ENCODE peak calls at places on chromosome 22, in ten cellular contexts. Z is CD8-positive, alpha-beta memory T cell; Y is iPS DF 6.9; S is brain microvascular endothelial cell; N is astrocyte; R is adipocyte; O is HCT116; D is CD4-positive, alpha-beta T cell; H is hepatocyte; I is neuronal stem cell. P is an unnamed sample. For H3K27me3, the result is how much of the 10 kb centered on the place peaks cover.

GRCh38 chr22:43090130-43090789 is 1.1 kb upstream of the TTLL1 start:
- DNase-seq in H (peak), N (peak), O (peak), I (no peak), R (peak), D (no peak), S (peak), Z (no peak), Y (no peak), P (peak)

GRCh38 chr22:45454260-45454659 is 40.8 kb downstream of the RIBC2 start:
- DNase-seq in I (no peak), R (peak), Z (no peak), N (no peak), Y (no peak), S (no peak), O (no peak), H (no peak), D (no peak), P (no peak)

GRCh38 chr22:49263101-49263500 is 564.6 kb downstream of the BRD1 start:
- DNase-seq in Y (no peak), I (no peak), Z (no peak), D (no peak), O (no peak), R (no peak), S (no peak), H (no peak), N (no peak), P (no peak)

GRCh38 chr22:46436595-46437163 is 100.7 kb downstream of the CELSR1 start:
- DNase-seq in N (peak), S (peak), Y (no peak), O (no peak), I (no peak), H (no peak), R (no peak), Z (no peak), D (no peak), P (no peak)

GRCh38 chr22:43118953-43119458 is 8.5 kb downstream of the BIK start:
- DNase-seq in S (peak), I (no peak), R (no peak), N (no peak), H (no peak), D (no peak), Z (no peak), Y (no peak), O (no peak), P (no peak)

GRCh38 chr22:19056951-19057401 is 65.2 kb downstream of the DGCR2 start:
- DNase-seq in Y (no peak), R (no peak), O (no peak), S (no peak), H (no peak), Z (no peak), N (no peak), D (no peak), I (no peak), P (no peak)

GRCh38 chr22:38141574-38141973 is 31.1 kb upstream of the BAIAP2L2 start:
- DNase-seq in S (no peak), O (no peak), Z (no peak), N (no peak), Y (no peak), D (no peak), I (no peak), H (no peak), R (no peak), P (no peak)

GRCh38 chr22:40202225-40202944 is 24.7 kb downstream of the TNRC6B start:
- DNase-seq in I (no peak), Y (no peak), D (no peak), O (no peak), Z (no peak), H (no peak), R (peak), N (no peak), S (no peak), P (no peak)

GRCh38 chr22:46297151-46297819 is 615 bp downstream of the GTSE1 start:
- DNase-seq in Y (no peak), Z (no peak), I (no peak), N (peak), D (no peak), S (peak), O (no peak), R (peak), H (peak), P (no peak)

GRCh38 chr22:25511725-25512124 is 52.8 kb upstream of the GRK3 start:
- DNase-seq in Y (no peak), S (no peak), D (no peak), I (no peak), Z (no peak), O (no peak), R (no peak), H (no peak), N (no peak), P (no peak)
- H3K27me3 ChIP-seq in Y (under half), S (under half), D (under half), I (under half), Z (under half), O (under half), R (under half), H (under half), N (under half), P (under half)

GRCh38 chr22:29704528-29705285 is 15.1 kb upstream of the CABP7 start:
- DNase-seq in Z (no peak), Y (no peak), N (peak), R (peak), I (no peak), S (peak), D (no peak), O (no peak), H (peak), P (no peak)

GRCh38 chr22:29707471-29707870 is 12.3 kb upstream of the CABP7 start:
- DNase-seq in Y (no peak), O (no peak), H (no peak), S (no peak), N (no peak), R (no peak), Z (no peak), D (no peak), I (no peak), P (no peak)

GRCh38 chr22:29706493-29706892 is 13.3 kb upstream of the CABP7 start:
- DNase-seq in S (no peak), I (no peak), N (peak), D (no peak), Y (no peak), R (no peak), Z (no peak), O (no peak), H (no peak), P (no peak)

GRCh38 chr22:29706991-29707390 is 12.8 kb upstream of the CABP7 start:
- DNase-seq in S (no peak), Y (no peak), D (no peak), H (no peak), I (no peak), N (no peak), O (no peak), R (no peak), Z (no peak), P (no peak)

GRCh38 chr22:29705651-29706050 is 14.2 kb upstream of the CABP7 start:
- DNase-seq in H (no peak), D (no peak), O (no peak), I (no peak), Y (no peak), R (no peak), S (no peak), N (no peak), Z (no peak), P (no peak)
- H3K27me3 ChIP-seq in H (under half), D (under half), O (under half), I (under half), Y (under half), R (half or more), S (under half), N (under half), Z (under half), P (under half)

GRCh38 chr22:37135023-37135422 is 14.7 kb downstream of the IL2RB start:
- DNase-seq in S (no peak), I (no peak), Z (no peak), H (no peak), N (no peak), Y (no peak), R (no peak), O (no peak), D (no peak), P (no peak)
- H3K27me3 ChIP-seq in S (under half), I (under half), Z (under half), H (under half), N (under half), Y (under half), R (under half), O (under half), D (under half), P (under half)

DNA sequence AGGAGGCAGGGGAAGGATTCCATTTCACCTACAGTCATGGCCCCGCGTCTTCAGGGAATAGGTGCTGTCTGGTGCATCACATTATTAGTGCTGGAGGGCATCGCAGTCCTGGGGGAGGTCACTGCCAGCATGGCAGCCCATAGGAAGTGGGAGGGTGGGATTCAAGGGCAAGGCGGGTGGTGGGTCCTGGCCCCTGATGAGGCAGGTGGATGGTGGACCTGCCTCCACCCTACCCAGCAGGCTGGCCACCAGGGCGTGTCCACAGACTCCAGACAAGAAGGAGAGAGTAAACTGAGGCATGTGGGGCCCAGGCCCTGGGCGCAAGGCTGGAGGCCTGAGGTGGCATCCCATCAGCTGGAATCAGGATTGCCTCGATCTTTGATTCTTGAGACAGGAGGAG is 53.3 kb downstream of the RTN4R start:
- DNase-seq in Y (no peak), N (no peak), H (no peak), I (no peak), R (no peak), S (no peak), Z (no peak), D (no peak), O (no peak), P (no peak)
- H3K27me3 ChIP-seq in Y (under half), N (under half), H (under half), I (under half), R (under half), S (under half), Z (under half), D (under half), O (under half), P (under half)

GRCh38 chr22:22682807-22683667 is 38.6 kb downstream of the GGTLC2 start:
- DNase-seq in Z (no peak), H (no peak), N (peak), S (peak), R (peak), Y (no peak), I (no peak), O (no peak), D (no peak), P (no peak)

GRCh38 chr22:22674473-22674872 is 30.1 kb downstream of the GGTLC2 start:
- DNase-seq in N (no peak), H (no peak), Z (no peak), R (no peak), D (no peak), O (no peak), Y (no peak), S (no peak), I (no peak), P (no peak)

GRCh38 chr22:22681221-22681739 is 36.9 kb downstream of the GGTLC2 start:
- DNase-seq in H (peak), O (no peak), Z (no peak), D (no peak), N (no peak), I (no peak), S (peak), R (peak), Y (no peak), P (peak)

GRCh38 chr22:22682196-22682595 is 37.8 kb downstream of the GGTLC2 start:
- DNase-seq in N (no peak), D (no peak), I (no peak), H (no peak), S (no peak), O (no peak), Z (no peak), R (no peak), Y (no peak), P (no peak)

GRCh38 chr22:22678970-22679369 is 34.6 kb downstream of the GGTLC2 start:
- DNase-seq in N (no peak), D (no peak), Z (no peak), O (no peak), S (no peak), Y (no peak), R (no peak), H (no peak), I (no peak), P (no peak)
- H3K27me3 ChIP-seq in N (under half), D (under half), Z (under half), O (under half), S (under half), Y (under half), R (under half), H (under half), I (under half), P (under half)

DNA sequence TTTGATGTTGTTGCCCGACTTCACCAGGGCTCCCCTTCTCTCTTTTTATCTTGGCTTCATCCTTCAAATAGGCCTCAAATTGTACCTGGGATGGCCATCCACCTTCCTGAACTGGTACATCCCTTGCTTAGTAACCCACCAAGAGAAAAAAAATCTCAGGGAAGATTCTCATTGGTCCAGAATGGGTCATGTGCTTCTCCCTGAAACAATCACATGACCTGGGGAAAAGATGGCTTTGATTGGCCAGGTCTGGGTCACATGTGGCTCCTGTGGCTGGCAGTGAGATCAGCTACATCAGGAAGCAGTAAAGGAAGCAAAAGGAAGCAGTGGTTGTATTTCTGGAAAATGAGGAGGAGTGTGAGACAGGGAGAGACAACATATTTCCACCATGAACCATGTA is 540.2 kb downstream of the MIAT start:
- DNase-seq in Y (no peak), N (no peak), O (no peak), Z (no peak), D (no peak), I (no peak), H (no peak), S (no peak), R (no peak), P (no peak)
- H3K27me3 ChIP-seq in Y (under half), N (under half), O (under half), Z (under half), D (under half), I (under half), H (under half), S (under half), R (under half), P (under half)

GRCh38 chr22:48180631-48181030 is 1418.2 kb downstream of the TBC1D22A start:
- DNase-seq in S (no peak), R (no peak), H (no peak), Y (no peak), I (no peak), O (no peak), Z (no peak), N (no peak), D (no peak), P (no peak)

GRCh38 chr22:48178536-48178935 is 1416.1 kb downstream of the TBC1D22A start:
- DNase-seq in H (no peak), Z (no peak), S (no peak), I (no peak), O (no peak), N (no peak), D (no peak), Y (no peak), R (no peak), P (no peak)

GRCh38 chr22:48181168-48181955 is 1418.9 kb downstream of the TBC1D22A start:
- DNase-seq in D (no peak), I (no peak), H (no peak), N (no peak), R (no peak), S (no peak), Z (no peak), O (no peak), Y (no peak), P (no peak)

GRCh38 chr22:48182036-48182435 is 1419.6 kb downstream of the TBC1D22A start:
- DNase-seq in Y (no peak), H (no peak), O (no peak), R (no peak), I (no peak), Z (no peak), N (no peak), D (no peak), S (no peak), P (no peak)

GRCh38 chr22:48179571-48180546 is 1417.4 kb downstream of the TBC1D22A start:
- DNase-seq in I (no peak), R (no peak), Z (no peak), S (no peak), N (no peak), Y (no peak), O (no peak), D (no peak), H (no peak), P (no peak)
- H3K27me3 ChIP-seq in I (under half), R (under half), Z (under half), S (under half), N (under half), Y (under half), O (under half), D (under half), H (under half), P (under half)

DNA sequence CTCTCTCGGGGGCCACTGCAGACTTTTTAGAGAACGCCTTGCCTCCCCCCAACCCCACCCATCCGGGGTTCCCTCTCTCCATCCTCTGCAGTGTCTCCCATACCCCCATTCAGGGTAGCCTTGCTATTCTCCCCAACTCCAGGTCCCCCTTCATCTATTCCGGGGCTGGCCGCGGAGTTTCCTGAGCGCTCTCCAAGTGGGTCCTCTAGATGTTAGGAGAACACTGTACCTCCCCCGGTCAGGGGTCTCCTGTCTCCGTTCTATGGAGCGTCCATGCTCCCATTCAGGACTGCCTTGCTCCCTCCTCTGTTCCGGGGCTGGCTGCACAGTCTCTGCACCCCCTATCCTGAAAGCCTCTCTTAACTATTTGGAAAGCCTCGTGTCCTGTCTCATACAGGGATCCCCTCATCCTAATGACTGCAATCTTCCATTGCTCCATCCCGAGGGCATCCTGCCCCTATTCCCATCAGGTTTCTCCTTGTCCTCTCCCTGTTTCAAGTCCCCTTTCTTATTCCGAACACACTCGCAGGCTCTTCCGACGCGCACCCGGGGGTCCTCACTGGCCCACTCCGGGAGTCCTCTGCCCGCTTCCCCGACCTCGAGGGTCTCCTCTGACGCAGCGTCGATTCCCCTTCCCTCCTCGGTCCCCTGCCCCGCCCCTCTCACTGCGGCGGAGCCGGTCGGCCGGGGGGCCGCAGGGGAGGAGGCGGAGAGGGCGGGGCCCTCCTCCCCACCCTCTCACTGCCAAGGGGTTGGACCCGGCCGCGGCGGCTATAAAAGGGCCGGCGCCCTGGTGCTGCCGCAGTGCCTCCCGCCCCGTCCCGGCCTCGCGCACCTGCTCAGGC is at the start of gene NEFH:
- DNase-seq in Y (no peak), D (no peak), H (peak), I (no peak), Z (no peak), N (no peak), R (no peak), S (no peak), O (no peak), P (peak)
- H3K27me3 ChIP-seq in Y (under half), D (under half), H (half or more), I (under half), Z (under half), N (under half), R (half or more), S (under half), O (under half), P (under half)

GRCh38 chr22:22816766-22817410 is 70.7 kb upstream of the IGLL5 start:
- DNase-seq in S (no peak), H (no peak), O (no peak), Y (no peak), R (no peak), Z (no peak), N (no peak), D (no peak), I (no peak), P (no peak)

GRCh38 chr22:22820076-22820475 is 67.5 kb upstream of the IGLL5 start:
- DNase-seq in O (no peak), Y (no peak), I (no peak), R (no peak), D (no peak), S (no peak), Z (no peak), H (no peak), N (no peak), P (no peak)

GRCh38 chr22:22818861-22819855 is 68.5 kb upstream of the IGLL5 start:
- DNase-seq in D (no peak), N (no peak), S (no peak), Z (no peak), Y (no peak), R (no peak), H (no peak), I (no peak), O (no peak), P (no peak)

GRCh38 chr22:22817468-22818201 is 70.0 kb upstream of the IGLL5 start:
- DNase-seq in N (no peak), Y (no peak), S (no peak), I (no peak), H (no peak), R (no peak), O (no peak), Z (no peak), D (no peak), P (no peak)

DNA sequence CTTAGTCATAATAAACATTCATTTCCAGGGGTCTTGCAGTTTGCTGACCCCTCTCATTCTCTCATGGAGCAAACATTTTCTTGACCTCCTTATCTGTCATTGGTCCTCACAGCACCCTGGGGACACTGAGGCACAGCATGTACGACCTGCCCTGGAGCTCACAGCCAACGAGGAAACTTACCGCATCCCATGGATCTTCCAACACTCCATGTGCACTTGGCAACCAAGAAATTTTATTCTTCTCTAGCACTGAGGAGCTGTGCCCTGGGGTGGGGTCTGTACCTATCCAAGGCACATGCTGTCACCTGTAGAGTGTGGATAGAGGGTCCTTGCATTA is 69.4 kb upstream of the IGLL5 start:
- DNase-seq in N (no peak), R (no peak), S (no peak), O (no peak), H (no peak), Y (no peak), I (no peak), Z (no peak), D (no peak), P (no peak)
- H3K27me3 ChIP-seq in N (under half), R (under half), S (under half), O (under half), H (under half), Y (under half), I (under half), Z (under half), D (under half), P (under half)

P was measured in Caco-2.